ENCODE peak calls at places on chromosomes 11 and 22, in six cellular contexts. A is CD8-positive, alpha-beta T cell; L is fibroblast of lung; G is psoas muscle; Z is left cardiac atrium; E is stimulated activated CD8-positive, alpha-beta memory T cell treated with anti-CD3 and anti-CD28 coated beads, Interleukin-7, amount 100 ng/mL, for 24 hours. T is an unnamed sample.

GRCh38 chr22:25364736-25365241 is 145.3 kb downstream of the CRYBB2 start:
- DNase-seq in A (no peak), L (no peak), G (no peak), Z (no peak), E (no peak), T (no peak)

GRCh38 chr11:121321614-121322243 is 29.2 kb downstream of the SC5D start:
- DNase-seq in A (no peak), L (peak; percentile 39), G (no peak), Z (peak; percentile 31), E (no peak), T (no peak)

GRCh38 chr11:19992162-19992561 is 168.1 kb downstream of the DBX1 start:
- DNase-seq in A (no peak), L (no peak), G (no peak), Z (no peak), E (no peak), T (no peak)

GRCh38 chr11:72519220-72519881 is 85.0 kb upstream of the CLPB start:
- DNase-seq in A (no peak), L (peak; percentile 18), G (no peak), Z (no peak), E (no peak), T (peak; percentile 11)

GRCh38 chr11:73072935-73073481 is 69.1 kb downstream of the FCHSD2 start:
- DNase-seq in A (no peak), L (peak; percentile 41), G (no peak), Z (no peak), E (no peak), T (no peak)

GRCh38 chr11:96622026-96622634 is 232.3 kb downstream of the JRKL start:
- DNase-seq in A (no peak), L (no peak), G (no peak), Z (no peak), E (no peak), T (no peak)

GRCh38 chr22:37880668-37881440 is 25.2 kb upstream of the MICALL1 start:
- DNase-seq in A (no peak), L (peak; percentile 63), G (no peak), Z (no peak), E (no peak), T (no peak)

GRCh38 chr11:533049-533585 is 2.3 kb downstream of the HRAS start:
- DNase-seq in A (no peak), L (no peak), G (no peak), Z (peak; percentile 27), E (no peak), T (no peak)

GRCh38 chr22:39439170-39439569 is 17.6 kb upstream of the MGAT3 start:
- DNase-seq in A (no peak), L (peak; percentile 43), G (no peak), Z (no peak), E (no peak), T (no peak)

GRCh38 chr11:57094206-57094940 is 87.4 kb upstream of the LRRC55 start:
- DNase-seq in A (no peak), L (no peak), G (no peak), Z (no peak), E (no peak), T (no peak)

GRCh38 chr11:74487875-74488274 is 5.6 kb downstream of the LIPT2 start:
- DNase-seq in A (no peak), L (no peak), G (no peak), Z (no peak), E (no peak), T (no peak)

GRCh38 chr11:117096140-117096972 is 1.9 kb downstream of the SIK3 start:
- DNase-seq in A (peak; percentile 24), L (peak; percentile 24), G (no peak), Z (no peak), E (no peak), T (peak; percentile 28)

GRCh38 chr11:2325719-2326118 is 23.9 kb downstream of the TSPAN32 start:
- DNase-seq in A (no peak), L (peak; percentile 29), G (no peak), Z (peak; percentile 60), E (no peak), T (no peak)

GRCh38 chr22:30116362-30117117 is 36.3 kb downstream of the HORMAD2 start:
- DNase-seq in A (no peak), L (peak; percentile 45), G (no peak), Z (no peak), E (no peak), T (no peak)

GRCh38 chr11:14519692-14520085 is 497 bp downstream of the PSMA1 start:
- DNase-seq in A (no peak), L (no peak), G (no peak), Z (no peak), E (no peak), T (no peak)

GRCh38 chr11:105456950-105457349 is 152.9 kb upstream of the GRIA4 start:
- DNase-seq in A (no peak), L (no peak), G (no peak), Z (no peak), E (no peak), T (no peak)

GRCh38 chr11:5380740-5381342 is 2.8 kb upstream of the OR51M1 start:
- DNase-seq in A (no peak), L (peak; percentile 79), G (no peak), Z (peak; percentile 44), E (peak; percentile 0), T (no peak)

GRCh38 chr11:130400793-130401483 is 27.5 kb downstream of the ADAMTS8 start:
- DNase-seq in A (no peak), L (peak; percentile 64), G (no peak), Z (no peak), E (no peak), T (no peak)

GRCh38 chr22:26673485-26673884 is 16.1 kb downstream of the MIAT start:
- DNase-seq in A (no peak), L (peak; percentile 12), G (no peak), Z (no peak), E (no peak), T (peak; percentile 32)

GRCh38 chr22:28817919-28818859 is 17.8 kb upstream of the XBP1 start:
- DNase-seq in A (no peak), L (no peak), G (no peak), Z (no peak), E (no peak), T (no peak)

GRCh38 chr11:12287009-12287373 is 90.4 kb upstream of the PARVA start:
- DNase-seq in A (no peak), L (peak; percentile 94), G (peak; percentile 46), Z (peak; percentile 51), E (no peak), T (no peak)

GRCh38 chr11:47967577-47968230 is 12.7 kb upstream of the PTPRJ start:
- DNase-seq in A (no peak), L (no peak), G (no peak), Z (no peak), E (no peak), T (no peak)

T was measured in activated T-helper 2 cell treated with anti-CD3 and anti-CD28 coated beads, Interferon-gamma antibody, Interleukin-2, Interleukin-4, amounts not matched to agents 10 μg/mL and 5 μg/mL and 100 μg/mL, durations not matched to agents 14 hours and 24 hours and 36 hours.